ENCODE peak calls at places on chromosomes 1 and 21, in ten cellular contexts. V is GM13977; N is pancreas; I is globus pallidus; E is MCF 10A; J is iPS-NIHi11; B is cardiac muscle cell; Z is activated CD4-positive, CD25-positive, alpha-beta regulatory T cell; C is fibroblast of the aortic adventitia; Y is HTR-8/SVneo. M is an unnamed sample.

GRCh38 chr1:47908258-47908657 is 88.9 kb downstream of the TRABD2B start:
- DNase-seq in Y (no peak), B (no peak), Z (no peak), E (no peak), C (no peak), N (no peak), V (no peak), I (no peak), J (no peak), M (no peak)

GRCh38 chr1:95223110-95223509 is 10.9 kb upstream of the RWDD3 start:
- DNase-seq in E (peak; percentile 6), Z (no peak), Y (no peak), J (no peak), C (peak; percentile 51), B (no peak), V (no peak), N (no peak), I (no peak), M (no peak)

GRCh38 chr1:172286629-172287076 is 133.8 kb upstream of the C1orf105 start:
- DNase-seq in J (no peak), Z (no peak), I (no peak), B (no peak), N (no peak), V (no peak), E (peak; percentile 94), C (peak; percentile 96), Y (peak; percentile 37), M (no peak)

GRCh38 chr21:45380566-45380965 is 24.4 kb upstream of the COL18A1 start:
- DNase-seq in B (no peak), N (peak; percentile 9), I (no peak), E (no peak), Z (no peak), C (no peak), V (no peak), Y (no peak), J (no peak), M (no peak)

GRCh38 chr1:33347650-33347992 is 26.7 kb upstream of the A3GALT2 start:
- DNase-seq in V (no peak), B (no peak), C (peak; percentile 73), E (peak; percentile 63), Y (no peak), N (no peak), J (no peak), Z (no peak), I (no peak), M (no peak)

GRCh38 chr1:29708818-29709710 is 472.7 kb downstream of the PTPRU start:
- DNase-seq in Y (peak; percentile 45), I (no peak), E (peak; percentile 91), N (no peak), J (no peak), C (peak; percentile 84), B (no peak), Z (no peak), V (no peak), M (no peak)

GRCh38 chr1:49298304-49298703 is 521.6 kb upstream of the BEND5 start:
- DNase-seq in C (no peak), J (no peak), I (peak; percentile 3), N (peak; percentile 42), V (no peak), B (no peak), Z (no peak), E (peak; percentile 84), Y (no peak), M (no peak)

GRCh38 chr1:94522304-94522703 is 19.3 kb downstream of the F3 start:
- DNase-seq in B (peak; percentile 51), J (peak; percentile 22), E (peak; percentile 65), Y (no peak), V (no peak), C (peak; percentile 82), I (peak; percentile 41), Z (no peak), N (no peak), M (no peak)

GRCh38 chr1:82392513-82392912 is 591.8 kb downstream of the ADGRL2 start:
- DNase-seq in Z (no peak), V (no peak), N (no peak), E (peak; percentile 84), I (no peak), J (no peak), Y (no peak), C (peak; percentile 69), B (no peak), M (no peak)

GRCh38 chr1:234861024-234861620 is 251.1 kb upstream of the IRF2BP2 start:
- DNase-seq in J (no peak), V (no peak), Z (no peak), N (no peak), I (no peak), C (no peak), B (no peak), E (no peak), Y (no peak), M (no peak)

GRCh38 chr1:14479865-14480264 is 118.6 kb upstream of the KAZN start:
- DNase-seq in J (no peak), Z (no peak), V (no peak), E (no peak), N (no peak), Y (no peak), C (peak; percentile 12), I (no peak), B (no peak), M (no peak)

GRCh38 chr1:206809504-206810084 is 37.3 kb upstream of the IL10 start:
- DNase-seq in N (no peak), Y (peak; percentile 29), Z (no peak), J (peak; percentile 46), C (peak; percentile 55), V (no peak), I (no peak), B (peak; percentile 43), E (peak; percentile 79), M (no peak)

GRCh38 chr1:171185064-171185463 is at the start of gene FMO2:
- DNase-seq in Y (no peak), V (no peak), E (no peak), C (peak; percentile 52), B (no peak), Z (no peak), J (no peak), I (no peak), N (no peak), M (no peak)

M was measured in ureter.